ENCODE peak calls at places on chromosomes 3 and 15, in four cellular contexts. Z, E, F and U are unnamed samples. For H3K36me3 and H3K4me1, the result is how much of the 10 kb centered on the place peaks cover.

GRCh38 chr15:77841376-77841775 is 208.7 kb upstream of the LINGO1 start:
- DNase-seq in Z (no peak), F (no peak), E (no peak), U (no peak)

GRCh38 chr3:196219970-196220311 is 3.6 kb downstream of the SLC51A start:
- DNase-seq in Z (no peak), F (no peak), E (no peak), U (no peak)

GRCh38 chr3:87436781-87437543 is 160.6 kb upstream of the POU1F1 start:
- DNase-seq in E (no peak), Z (no peak), F (no peak), U (peak)

GRCh38 chr15:45121706-45122417 is 7.7 kb downstream of the DUOXA2 start:
- DNase-seq in Z (no peak), E (no peak), F (no peak), U (no peak)

GRCh38 chr3:46904303-46905190 is 27.0 kb downstream of the PTH1R start:
- DNase-seq in F (no peak), E (no peak), Z (no peak), U (no peak)

GRCh38 chr15:48285329-48286214 is 45.7 kb upstream of the DUT start:
- DNase-seq in F (peak), E (no peak), Z (no peak), U (peak)

GRCh38 chr15:75028991-75029377 is 5.6 kb downstream of the PPCDC start:
- DNase-seq in F (no peak), Z (no peak), E (no peak), U (no peak)

GRCh38 chr3:69364354-69364753 is 21.5 kb downstream of the FRMD4B start:
- DNase-seq in Z (no peak), E (no peak), F (no peak), U (no peak)

GRCh38 chr3:177182352-177182751 is 14.9 kb downstream of the TBL1XR1 start:
- DNase-seq in E (no peak), F (no peak), Z (no peak), U (no peak)

GRCh38 chr3:27165348-27165747 is 203.8 kb downstream of the NEK10 start:
- DNase-seq in Z (no peak), E (no peak), F (no peak), U (no peak)

GRCh38 chr3:24628523-24629258 is 134.0 kb upstream of the THRB start:
- DNase-seq in F (no peak), E (no peak), Z (no peak), U (no peak)

GRCh38 chr15:39283531-39283930 is 297.3 kb upstream of the THBS1 start:
- DNase-seq in Z (no peak), F (no peak), E (no peak), U (no peak)

GRCh38 chr3:73729969-73730440 is 105.3 kb upstream of the PDZRN3 start:
- DNase-seq in E (peak), Z (no peak), F (no peak), U (no peak)

GRCh38 chr3:174125267-174125844 is 727.8 kb downstream of the NLGN1 start:
- DNase-seq in E (no peak), F (no peak), Z (no peak), U (no peak)

GRCh38 chr3:32313723-32314473 is 75.4 kb downstream of the CMTM8 start:
- DNase-seq in E (no peak), F (no peak), Z (no peak), U (no peak)

GRCh38 chr3:151351216-151351615 is 21.9 kb upstream of the P2RY13 start:
- DNase-seq in F (no peak), Z (no peak), E (no peak), U (no peak)

GRCh38 chr3:23052230-23053019 is 150.7 kb upstream of the UBE2E2 start:
- DNase-seq in F (no peak), E (no peak), Z (no peak), U (peak)

GRCh38 chr3:33858131-33858530 is 59.7 kb downstream of the PDCD6IP start:
- DNase-seq in F (no peak), Z (no peak), E (no peak), U (no peak)

GRCh38 chr3:33860355-33861047 is 62.1 kb downstream of the PDCD6IP start:
- DNase-seq in Z (no peak), F (no peak), E (no peak), U (no peak)

DNA sequence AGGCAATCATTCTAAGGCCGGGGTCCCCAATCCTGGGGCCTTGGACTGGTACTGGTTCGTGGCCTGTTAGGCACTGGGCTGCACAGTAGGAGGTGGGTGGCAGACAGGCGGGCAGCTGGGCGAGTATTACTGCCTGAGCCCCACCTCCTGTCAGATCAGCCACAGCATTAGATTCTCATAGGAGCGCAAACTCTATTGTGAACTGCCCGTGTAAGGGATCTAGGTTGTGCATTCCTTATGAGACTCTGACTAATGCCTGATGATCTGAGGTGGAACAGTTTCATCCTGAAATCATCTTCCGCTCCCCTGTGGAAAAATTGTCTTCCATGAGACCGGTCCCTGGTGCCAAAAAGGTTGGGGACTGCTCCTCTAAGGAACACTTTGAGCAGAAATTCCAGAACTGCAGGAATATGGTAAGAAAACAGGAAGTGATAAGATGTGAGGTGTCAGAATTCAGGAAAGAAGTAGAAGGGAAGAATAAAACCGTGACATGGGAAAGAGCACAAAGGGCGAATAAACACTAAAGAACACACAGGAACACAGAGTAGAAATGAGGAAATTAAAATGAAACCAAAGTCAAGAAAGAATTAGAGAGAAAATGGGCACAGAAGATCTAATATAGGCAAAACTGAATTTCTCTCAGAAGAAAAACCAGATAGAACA is 57.6 kb downstream of the PDCD6IP start:
- DNase-seq in F (no peak), E (no peak), Z (no peak), U (no peak)
- H3K36me3 ChIP-seq in F (under half), E (under half), Z (under half), U (under half)

DNA sequence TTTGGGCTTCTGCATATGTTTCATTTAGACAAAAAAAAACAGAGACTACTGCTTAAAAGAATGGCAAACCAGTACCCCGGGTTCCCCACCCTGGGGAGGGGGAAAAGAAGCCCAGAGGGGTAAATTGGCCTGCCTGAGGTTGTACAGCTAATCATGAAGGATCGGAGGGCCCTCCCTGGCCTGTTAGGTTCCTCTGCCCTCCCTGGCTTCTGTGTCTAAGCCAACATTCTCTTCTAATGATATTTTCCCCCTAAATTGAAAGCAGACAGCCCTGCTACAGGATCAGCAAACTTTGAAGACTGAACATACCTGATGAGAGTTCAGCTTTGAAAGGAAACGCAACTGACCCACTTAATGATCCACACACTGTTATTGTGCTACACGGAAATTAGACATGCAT is 2.5 kb downstream of the ARHGAP31 start:
- DNase-seq in F (no peak), E (no peak), Z (no peak), U (no peak)
- H3K4me3 ChIP-seq in F (peak), E (peak), Z (peak), U (no peak)

DNA sequence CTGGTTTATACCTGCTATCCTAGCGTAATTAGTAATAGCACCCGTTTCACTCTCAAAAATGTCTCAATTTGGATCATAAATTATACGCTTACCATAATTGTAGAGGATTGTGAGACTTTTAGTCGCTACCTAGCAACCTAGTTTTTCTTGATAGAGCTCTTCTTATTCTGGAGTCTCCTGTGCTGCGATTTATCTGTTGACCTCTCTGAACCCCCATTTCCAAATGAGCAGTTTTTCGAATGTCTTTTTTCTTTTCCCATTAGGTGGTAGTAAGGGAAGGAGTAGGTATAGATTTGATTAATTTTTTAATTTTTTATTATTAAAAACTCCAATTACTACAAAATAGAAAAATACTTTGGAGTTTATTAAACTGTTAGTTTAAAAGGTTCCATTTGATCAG is 10.6 kb downstream of the SETD5 start:
- DNase-seq in Z (no peak), E (no peak), F (no peak), U (no peak)
- H3K4me1 ChIP-seq in Z (under half), E (under half), F (half or more), U (under half)

DNA sequence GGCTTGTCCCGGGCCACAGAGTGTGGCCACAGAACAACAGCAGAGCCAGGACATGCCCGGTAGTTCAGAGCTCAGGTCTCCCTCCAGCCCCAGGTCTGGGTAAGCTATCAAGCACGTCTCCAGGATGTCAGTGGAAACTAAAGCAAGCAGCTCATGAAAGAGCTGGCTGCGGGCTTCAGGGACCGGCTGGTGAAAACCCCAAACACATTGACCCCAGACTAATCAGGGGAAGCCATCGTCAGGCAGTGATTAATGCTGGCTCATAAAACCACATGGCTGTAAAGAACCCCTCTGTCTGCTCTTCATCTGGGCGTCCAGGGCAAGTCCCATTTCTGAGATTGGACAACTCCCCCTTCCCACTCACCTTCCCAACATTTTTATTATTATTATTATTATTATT is 37.8 kb downstream of the LMCD1 start:
- DNase-seq in Z (no peak), E (no peak), F (no peak), U (no peak)
- H3K36me3 ChIP-seq in Z (under half), E (under half), F (under half), U (under half)

DNA sequence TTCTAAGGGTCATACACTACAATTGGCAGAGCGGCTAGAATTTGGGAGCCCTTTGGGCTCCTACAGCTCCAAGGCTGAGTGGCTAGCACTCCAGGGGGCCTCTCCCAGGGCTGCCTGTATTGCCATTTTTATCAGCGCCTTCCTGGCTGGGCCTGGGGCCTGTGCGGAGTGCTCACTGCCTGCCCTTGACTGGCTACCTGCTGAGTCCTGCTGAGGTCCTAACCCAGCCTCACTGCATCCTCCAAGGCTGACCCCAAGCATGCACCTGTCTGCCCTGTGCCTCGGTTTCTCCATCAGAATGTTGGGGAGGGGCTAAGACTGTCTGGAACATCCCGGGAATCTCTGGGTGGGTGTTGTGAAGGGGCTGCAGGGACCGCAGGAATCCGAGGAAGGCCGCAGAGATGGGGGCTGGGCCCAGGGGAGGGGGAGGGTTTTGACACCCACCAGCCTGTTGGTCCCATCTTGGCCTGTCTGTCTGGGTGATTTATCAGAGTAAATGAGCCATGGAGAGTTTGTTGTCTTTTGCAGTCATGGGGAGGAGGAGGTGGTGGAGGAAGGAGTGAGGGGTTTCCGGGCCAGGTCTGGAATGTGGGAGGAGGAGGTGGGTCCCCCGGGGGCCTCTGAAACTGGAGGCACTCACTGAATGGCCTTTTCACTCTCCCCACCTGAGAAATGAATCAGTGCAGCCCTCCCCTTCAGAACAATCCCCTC is 11.3 kb downstream of the SEMA3F start:
- DNase-seq in F (no peak), E (no peak), Z (no peak), U (no peak)
- H3K4me3 ChIP-seq in F (peak), E (no peak), Z (no peak), U (no peak)

GRCh38 chr15:58465866-58466517 is 34.2 kb downstream of the LIPC start:
- DNase-seq in E (no peak), Z (no peak), F (no peak), U (no peak)
- H3K4me1 ChIP-seq in E (under half), Z (under half), F (under half), U (under half)

DNA sequence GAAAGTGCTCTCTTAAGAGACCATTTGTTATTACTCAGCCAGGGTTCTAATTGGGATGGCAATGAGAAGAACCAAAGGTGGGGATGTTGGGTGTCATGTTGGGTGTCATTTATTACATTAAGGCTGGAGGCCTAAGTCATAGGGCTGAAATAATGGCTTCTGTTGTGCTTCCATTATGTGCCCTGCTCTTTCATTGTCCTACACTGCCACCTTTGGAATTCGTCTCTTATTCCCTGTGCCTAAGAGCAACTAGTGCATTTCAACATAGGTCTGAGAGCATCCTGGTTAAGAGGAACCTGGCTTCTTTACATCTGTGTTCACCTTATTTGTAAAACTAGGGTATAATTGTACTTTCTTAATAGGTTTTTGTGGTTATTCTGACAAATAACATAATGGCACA is 32.2 kb downstream of the RIOX2 start:
- DNase-seq in E (no peak), F (no peak), Z (no peak), U (no peak)
- H3K36me3 ChIP-seq in E (under half), F (under half), Z (under half), U (under half)

GRCh38 chr3:198113219-198114053 is 153.4 kb downstream of the LMLN start:
- DNase-seq in E (no peak), F (peak), Z (no peak), U (no peak)
- H3K4me3 ChIP-seq in E (peak), F (peak), Z (no peak), U (no peak)